ENCODE peak calls at places on chromosomes 1 and 21, in ten cellular contexts. One of them, this sample, is unnamed.

GRCh38 chr21:45822429-45823099 is 159.0 kb upstream of the COL6A1 start:
- DNase-seq in cardiac fibroblast: no peak
- DNase-seq in stimulated activated CD4-positive, alpha-beta T cell treated with anti-CD3 and anti-CD28 coated beads, Interleukin-1b, Interleukin-23, amount 100 ng/mL, for 4 hours: no peak
- DNase-seq in aorta: peak
- DNase-seq in activated CD8-positive, alpha-beta memory T cell treated with anti-CD3 and anti-CD28 coated beads for 1 hour: no peak
- DNase-seq in AG04449: no peak
- DNase-seq in lower leg skin: peak
- DNase-seq in CD8-positive, alpha-beta T cell: no peak
- DNase-seq in fibroblast of villous mesenchyme: no peak
- DNase-seq in nephron progenitor cell: no peak
- DNase-seq in this sample: no peak

GRCh38 chr1:31663622-31664452 is 19.2 kb upstream of the PEF1 start:
- DNase-seq in nephron progenitor cell: peak
- DNase-seq in activated CD8-positive, alpha-beta memory T cell treated with anti-CD3 and anti-CD28 coated beads for 1 hour: peak
- DNase-seq in fibroblast of villous mesenchyme: peak
- DNase-seq in aorta: no peak
- DNase-seq in stimulated activated CD4-positive, alpha-beta T cell treated with anti-CD3 and anti-CD28 coated beads, Interleukin-1b, Interleukin-23, amount 100 ng/mL, for 4 hours: peak
- DNase-seq in CD8-positive, alpha-beta T cell: peak
- DNase-seq in AG04449: no peak
- DNase-seq in lower leg skin: peak
- DNase-seq in cardiac fibroblast: peak
- DNase-seq in this sample: peak

GRCh38 chr1:22832414-22832786 is 121.8 kb downstream of the EPHB2 start:
- DNase-seq in lower leg skin: no peak
- DNase-seq in fibroblast of villous mesenchyme: peak
- DNase-seq in CD8-positive, alpha-beta T cell: no peak
- DNase-seq in cardiac fibroblast: peak
- DNase-seq in nephron progenitor cell: no peak
- DNase-seq in AG04449: no peak
- DNase-seq in activated CD8-positive, alpha-beta memory T cell treated with anti-CD3 and anti-CD28 coated beads for 1 hour: no peak
- DNase-seq in aorta: no peak
- DNase-seq in stimulated activated CD4-positive, alpha-beta T cell treated with anti-CD3 and anti-CD28 coated beads, Interleukin-1b, Interleukin-23, amount 100 ng/mL, for 4 hours: no peak
- DNase-seq in this sample: no peak

GRCh38 chr1:201888282-201889033 is at the start of gene SHISA4:
- DNase-seq in lower leg skin: peak
- DNase-seq in cardiac fibroblast: peak
- DNase-seq in fibroblast of villous mesenchyme: peak
- DNase-seq in activated CD8-positive, alpha-beta memory T cell treated with anti-CD3 and anti-CD28 coated beads for 1 hour: no peak
- DNase-seq in nephron progenitor cell: peak
- DNase-seq in CD8-positive, alpha-beta T cell: no peak
- DNase-seq in AG04449: no peak
- DNase-seq in aorta: peak
- DNase-seq in stimulated activated CD4-positive, alpha-beta T cell treated with anti-CD3 and anti-CD28 coated beads, Interleukin-1b, Interleukin-23, amount 100 ng/mL, for 4 hours: no peak
- DNase-seq in this sample: peak

GRCh38 chr1:18072066-18072465 is 35.5 kb upstream of the IGSF21 start:
- DNase-seq in lower leg skin: no peak
- DNase-seq in aorta: no peak
- DNase-seq in CD8-positive, alpha-beta T cell: no peak
- DNase-seq in activated CD8-positive, alpha-beta memory T cell treated with anti-CD3 and anti-CD28 coated beads for 1 hour: no peak
- DNase-seq in cardiac fibroblast: no peak
- DNase-seq in nephron progenitor cell: no peak
- DNase-seq in stimulated activated CD4-positive, alpha-beta T cell treated with anti-CD3 and anti-CD28 coated beads, Interleukin-1b, Interleukin-23, amount 100 ng/mL, for 4 hours: no peak
- DNase-seq in AG04449: no peak
- DNase-seq in fibroblast of villous mesenchyme: no peak
- DNase-seq in this sample: no peak

GRCh38 chr1:172837816-172838680 is 179.1 kb downstream of the FASLG start:
- DNase-seq in activated CD8-positive, alpha-beta memory T cell treated with anti-CD3 and anti-CD28 coated beads for 1 hour: no peak
- DNase-seq in cardiac fibroblast: peak
- DNase-seq in fibroblast of villous mesenchyme: peak
- DNase-seq in stimulated activated CD4-positive, alpha-beta T cell treated with anti-CD3 and anti-CD28 coated beads, Interleukin-1b, Interleukin-23, amount 100 ng/mL, for 4 hours: peak
- DNase-seq in lower leg skin: no peak
- DNase-seq in AG04449: no peak
- DNase-seq in aorta: no peak
- DNase-seq in CD8-positive, alpha-beta T cell: peak
- DNase-seq in nephron progenitor cell: no peak
- DNase-seq in this sample: no peak

GRCh38 chr1:181062800-181063428 is 25.6 kb upstream of the IER5 start:
- DNase-seq in lower leg skin: no peak
- DNase-seq in AG04449: peak
- DNase-seq in CD8-positive, alpha-beta T cell: peak
- DNase-seq in fibroblast of villous mesenchyme: peak
- DNase-seq in nephron progenitor cell: no peak
- DNase-seq in cardiac fibroblast: peak
- DNase-seq in aorta: no peak
- DNase-seq in stimulated activated CD4-positive, alpha-beta T cell treated with anti-CD3 and anti-CD28 coated beads, Interleukin-1b, Interleukin-23, amount 100 ng/mL, for 4 hours: peak
- DNase-seq in activated CD8-positive, alpha-beta memory T cell treated with anti-CD3 and anti-CD28 coated beads for 1 hour: no peak
- DNase-seq in this sample: peak

GRCh38 chr1:115239148-115239820 is 98.8 kb downstream of the NGF start:
- DNase-seq in aorta: no peak
- DNase-seq in cardiac fibroblast: peak
- DNase-seq in CD8-positive, alpha-beta T cell: no peak
- DNase-seq in activated CD8-positive, alpha-beta memory T cell treated with anti-CD3 and anti-CD28 coated beads for 1 hour: no peak
- DNase-seq in nephron progenitor cell: no peak
- DNase-seq in AG04449: peak
- DNase-seq in lower leg skin: no peak
- DNase-seq in stimulated activated CD4-positive, alpha-beta T cell treated with anti-CD3 and anti-CD28 coated beads, Interleukin-1b, Interleukin-23, amount 100 ng/mL, for 4 hours: no peak
- DNase-seq in fibroblast of villous mesenchyme: peak
- DNase-seq in this sample: no peak

GRCh38 chr1:77961392-77961791 is 17.5 kb downstream of the FUBP1 start:
- DNase-seq in stimulated activated CD4-positive, alpha-beta T cell treated with anti-CD3 and anti-CD28 coated beads, Interleukin-1b, Interleukin-23, amount 100 ng/mL, for 4 hours: no peak
- DNase-seq in nephron progenitor cell: no peak
- DNase-seq in cardiac fibroblast: no peak
- DNase-seq in AG04449: no peak
- DNase-seq in lower leg skin: no peak
- DNase-seq in CD8-positive, alpha-beta T cell: no peak
- DNase-seq in activated CD8-positive, alpha-beta memory T cell treated with anti-CD3 and anti-CD28 coated beads for 1 hour: no peak
- DNase-seq in fibroblast of villous mesenchyme: no peak
- DNase-seq in aorta: no peak
- DNase-seq in this sample: no peak

This sample was measured in midbrain.